ENCODE peak calls at places on chromosomes 7 and 10, in six cellular contexts. D is uterus, Y is left ventricle myocardium superior, P is activated gamma-delta T cell, X is BJ, V is NCI-H510A treated with DMSO at 0.1 percent for 48 hours. I is an unnamed sample.

GRCh38 chr7:142323706-142324105 is 65.8 kb upstream of the PRSS58 start:
- DNase-seq in D (no peak), Y (no peak), P (no peak), X (no peak), V (no peak), I (no peak)

GRCh38 chr10:21860718-21861117 is 142.8 kb downstream of the DNAJC1 start:
- DNase-seq in D (no peak), Y (no peak), P (no peak), X (no peak), V (no peak), I (no peak)

GRCh38 chr7:57203161-57203791 is 71.0 kb upstream of the ZNF479 start:
- DNase-seq in D (no peak), Y (no peak), P (no peak), X (no peak), V (no peak), I (no peak)

GRCh38 chr7:64914557-64914956 is 11.5 kb downstream of the ZNF273 start:
- DNase-seq in D (no peak), Y (no peak), P (no peak), X (no peak), V (no peak), I (no peak)

GRCh38 chr10:34291466-34292177 is 523.5 kb downstream of the PARD3 start:
- DNase-seq in D (no peak), Y (no peak), P (no peak), X (no peak), V (no peak), I (no peak)

GRCh38 chr10:68330852-68331454 is 911 bp upstream of the HNRNPH3 start:
- DNase-seq in D (peak; percentile 52), Y (peak; percentile 45), P (no peak), X (no peak), V (peak; percentile 56), I (no peak)

GRCh38 chr7:41855798-41856197 is 152.9 kb upstream of the INHBA start:
- DNase-seq in D (no peak), Y (no peak), P (no peak), X (no peak), V (no peak), I (no peak)

GRCh38 chr7:64883113-64883905 is 19.8 kb upstream of the ZNF273 start:
- DNase-seq in D (no peak), Y (no peak), P (no peak), X (no peak), V (no peak), I (no peak)

GRCh38 chr7:52726493-52726892 is 308.9 kb upstream of the POM121L12 start:
- DNase-seq in D (no peak), Y (no peak), P (no peak), X (no peak), V (no peak), I (no peak)

GRCh38 chr7:23715099-23715498 is 5.1 kb downstream of the STK31 start:
- DNase-seq in D (no peak), Y (no peak), P (no peak), X (no peak), V (no peak), I (no peak)

GRCh38 chr7:157751351-157751750 is 414.5 kb downstream of the DNAJB6 start:
- DNase-seq in D (no peak), Y (no peak), P (no peak), X (no peak), V (no peak), I (no peak)

GRCh38 chr10:124000792-124001201 is 92.6 kb downstream of the CHST15 start:
- DNase-seq in D (no peak), Y (no peak), P (no peak), X (no peak), V (no peak), I (no peak)

GRCh38 chr10:63630928-63631685 is 109.9 kb downstream of the REEP3 start:
- DNase-seq in D (no peak), Y (no peak), P (no peak), X (peak; percentile 54), V (no peak), I (no peak)

GRCh38 chr10:19876570-19876969 is 60.3 kb downstream of the PLXDC2 start:
- DNase-seq in D (no peak), Y (no peak), P (no peak), X (no peak), V (no peak), I (no peak)

GRCh38 chr10:103739039-103739764 is 116.2 kb downstream of the SH3PXD2A start:
- DNase-seq in D (peak; percentile 85), Y (no peak), P (no peak), X (peak; percentile 98), V (no peak), I (peak; percentile 93)

GRCh38 chr7:4725014-4725951 is 43.2 kb downstream of the FOXK1 start:
- DNase-seq in D (peak; percentile 78), Y (peak; percentile 83), P (no peak), X (peak; percentile 70), V (no peak), I (peak; percentile 80)

GRCh38 chr10:118990326-118990725 is 39.2 kb upstream of the NANOS1 start:
- DNase-seq in D (no peak), Y (no peak), P (no peak), X (no peak), V (peak; percentile 38), I (no peak)

GRCh38 chr10:125284875-125285597 is 124.7 kb upstream of the CTBP2 start:
- DNase-seq in D (no peak), Y (no peak), P (no peak), X (no peak), V (no peak), I (no peak)

GRCh38 chr7:12490105-12490688 is 80.3 kb upstream of the SCIN start:
- DNase-seq in D (no peak), Y (no peak), P (no peak), X (no peak), V (peak; percentile 87), I (peak; percentile 10)

GRCh38 chr10:25965584-25965983 is 31.6 kb downstream of the MYO3A start:
- DNase-seq in D (no peak), Y (no peak), P (no peak), X (no peak), V (no peak), I (no peak)

I was measured in AG04450.